ENCODE peak calls at places on chromosomes 1 and 21, in five cellular contexts. H, X, W, Q and D are unnamed samples.

GRCh38 chr1:183881387-183882084 is 76.6 kb downstream of the RGL1 start:
- DNase-seq in Q (peak; percentile 80), W (no peak), H (no peak), X (peak; percentile 13), D (no peak)

GRCh38 chr1:215132156-215132555 is 49.6 kb downstream of the KCNK2 start:
- DNase-seq in H (no peak), Q (no peak), W (no peak), X (no peak), D (no peak)

GRCh38 chr1:116956378-116956777 is 45.2 kb upstream of the CD101 start:
- DNase-seq in W (no peak), H (no peak), Q (no peak), X (no peak), D (no peak)

GRCh38 chr1:236044346-236044745 is 20.5 kb downstream of the NID1 start:
- DNase-seq in X (no peak), H (no peak), W (no peak), Q (no peak), D (no peak)

GRCh38 chr1:23581219-23581618 is 21.9 kb upstream of the ID3 start:
- DNase-seq in Q (no peak), W (no peak), H (no peak), X (no peak), D (no peak)

GRCh38 chr1:8825985-8826481 is 8.6 kb upstream of the RERE start:
- DNase-seq in Q (no peak), X (no peak), H (no peak), W (no peak), D (no peak)

GRCh38 chr21:36030581-36031189 is 29.6 kb downstream of the SETD4 start:
- DNase-seq in W (no peak), H (no peak), X (no peak), Q (no peak), D (no peak)

GRCh38 chr1:56197946-56198345 is 381.4 kb downstream of the PLPP3 start:
- DNase-seq in X (no peak), H (no peak), W (no peak), Q (no peak), D (no peak)

GRCh38 chr1:53350853-53351767 is 23.2 kb upstream of the LRP8 start:
- DNase-seq in X (no peak), W (no peak), Q (no peak), H (no peak), D (no peak)

GRCh38 chr1:118209648-118210047 is 24.6 kb upstream of the SPAG17 start:
- DNase-seq in X (no peak), W (no peak), H (no peak), Q (no peak), D (no peak)

GRCh38 chr1:3375256-3375655 is 79.2 kb upstream of the ARHGEF16 start:
- DNase-seq in W (no peak), X (no peak), H (no peak), Q (no peak), D (no peak)

GRCh38 chr1:34166191-34167090 is 1.4 kb upstream of the CSMD2 start:
- DNase-seq in H (no peak), Q (no peak), X (no peak), W (no peak), D (no peak)

GRCh38 chr1:107378602-107379265 is 237.9 kb downstream of the NTNG1 start:
- DNase-seq in H (no peak), X (no peak), Q (no peak), W (no peak), D (no peak)

GRCh38 chr1:207748737-207749528 is 2.9 kb upstream of the CD46 start:
- DNase-seq in X (no peak), Q (no peak), W (no peak), H (no peak), D (no peak)

GRCh38 chr1:184753608-184754478 is 815 bp downstream of the EDEM3 start:
- DNase-seq in X (no peak), H (no peak), Q (peak; percentile 57), W (peak; percentile 55), D (peak; percentile 68)

GRCh38 chr1:149932474-149932873 is 4.2 kb downstream of the MTMR11 start:
- DNase-seq in Q (no peak), X (no peak), H (no peak), W (no peak), D (no peak)

GRCh38 chr1:22141493-22141892 is 1.4 kb downstream of the WNT4 start:
- DNase-seq in Q (no peak), W (no peak), X (no peak), H (no peak), D (no peak)

GRCh38 chr1:235468970-235469369 is 35.3 kb downstream of the B3GALNT2 start:
- DNase-seq in W (no peak), H (no peak), X (peak; percentile 31), Q (no peak), D (no peak)

GRCh38 chr1:24849653-24850295 is 80.3 kb downstream of the RUNX3 start:
- DNase-seq in H (no peak), X (no peak), W (peak; percentile 44), Q (peak; percentile 59), D (peak; percentile 48)

GRCh38 chr1:5370321-5370720 is 621.9 kb downstream of the NPHP4 start:
- DNase-seq in W (no peak), X (no peak), H (no peak), Q (no peak), D (peak; percentile 39)

GRCh38 chr1:66323958-66324357 is 210.0 kb upstream of the SGIP1 start:
- DNase-seq in W (no peak), Q (no peak), H (no peak), X (no peak), D (no peak)

GRCh38 chr1:112957133-112957812 is 1.3 kb upstream of the SLC16A1 start:
- DNase-seq in H (peak; percentile 80), Q (peak; percentile 37), X (peak; percentile 44), W (peak; percentile 82), D (peak; percentile 65)

GRCh38 chr1:109393602-109394233 is 4.0 kb downstream of the SORT1 start:
- DNase-seq in W (no peak), Q (no peak), H (no peak), X (no peak), D (no peak)

GRCh38 chr1:115888976-115889375 is 48.0 kb upstream of the NHLH2 start:
- DNase-seq in W (no peak), Q (peak; percentile 55), X (no peak), H (no peak), D (no peak)

GRCh38 chr1:52727114-52727586 is 897 bp downstream of the ZYG11B start:
- DNase-seq in H (no peak), W (no peak), X (peak; percentile 10), Q (no peak), D (peak; percentile 11)

GRCh38 chr1:58859769-58860455 is 76.1 kb upstream of the JUN start:
- DNase-seq in X (no peak), W (no peak), H (no peak), Q (no peak), D (no peak)

GRCh38 chr1:74652711-74653131 is 20.9 kb downstream of the ERICH3 start:
- DNase-seq in Q (peak; percentile 6), W (peak; percentile 14), X (no peak), H (peak; percentile 53), D (no peak)

GRCh38 chr1:88327391-88328267 is 356.4 kb upstream of the PKN2 start:
- DNase-seq in W (no peak), H (no peak), Q (peak; percentile 78), X (peak; percentile 18), D (no peak)

GRCh38 chr1:241485554-241485992 is 34.0 kb downstream of the FH start:
- DNase-seq in H (peak; percentile 16), W (peak; percentile 32), Q (peak; percentile 8), X (peak; percentile 13), D (peak; percentile 11)

GRCh38 chr1:174954686-174955669 is 44.8 kb upstream of the CACYBP start:
- DNase-seq in W (no peak), Q (no peak), X (no peak), H (no peak), D (no peak)

GRCh38 chr1:154326546-154327465 is 1.5 kb downstream of the ATP8B2 start:
- DNase-seq in X (no peak), H (no peak), W (no peak), Q (no peak), D (peak; percentile 49)

GRCh38 chr1:212752256-212752933 is 39.2 kb downstream of the NSL1 start:
- DNase-seq in Q (no peak), H (no peak), X (no peak), W (no peak), D (no peak)

GRCh38 chr1:32933742-32934322 is 30.8 kb downstream of the RNF19B start:
- DNase-seq in Q (peak; percentile 85), X (peak; percentile 38), W (no peak), H (no peak), D (no peak)

GRCh38 chr1:32939655-32940371 is 24.8 kb downstream of the RNF19B start:
- DNase-seq in W (no peak), X (no peak), Q (peak; percentile 48), H (no peak), D (peak; percentile 77)

GRCh38 chr1:32931760-32932159 is 30.6 kb upstream of the TMEM54 start:
- DNase-seq in W (no peak), X (no peak), H (no peak), Q (no peak), D (no peak)

GRCh38 chr1:32937061-32937460 is 27.5 kb downstream of the RNF19B start:
- DNase-seq in H (no peak), W (no peak), Q (no peak), X (no peak), D (no peak)
- TF ChIP-seq CTCF in H (no peak), W (no peak), Q (no peak), X (no peak), D (no peak)

GRCh38 chr21:25626752-25627151 is 12.3 kb upstream of the JAM2 start:
- DNase-seq in Q (peak; percentile 22), X (no peak), H (no peak), W (no peak), D (no peak)
- TF ChIP-seq CTCF in Q (no peak), X (no peak), H (no peak), W (no peak), D (no peak)

DNA sequence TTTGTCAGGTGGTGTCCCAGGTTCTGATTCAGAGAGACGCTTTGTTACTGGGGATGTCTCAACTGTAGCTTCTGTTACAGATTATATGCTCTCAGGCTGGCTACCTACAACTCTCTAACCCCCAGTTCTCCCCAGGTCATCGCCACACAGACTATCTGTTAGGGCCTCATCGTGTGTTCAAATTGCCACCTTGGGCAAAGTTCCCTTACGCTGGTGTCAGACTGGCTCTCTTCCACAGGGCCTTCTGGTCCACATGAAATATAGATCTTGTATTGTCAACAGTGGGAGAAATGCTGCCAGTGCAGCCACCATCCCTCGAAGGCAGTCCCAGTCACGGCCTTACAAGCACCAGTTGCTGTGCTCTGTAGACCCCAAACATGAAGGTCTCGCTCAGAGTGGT is 15.3 kb downstream of the FMO4 start:
- DNase-seq in X (no peak), Q (no peak), W (no peak), H (no peak), D (no peak)
- TF ChIP-seq CTCF in X (no peak), Q (no peak), W (no peak), H (no peak), D (no peak)

DNA sequence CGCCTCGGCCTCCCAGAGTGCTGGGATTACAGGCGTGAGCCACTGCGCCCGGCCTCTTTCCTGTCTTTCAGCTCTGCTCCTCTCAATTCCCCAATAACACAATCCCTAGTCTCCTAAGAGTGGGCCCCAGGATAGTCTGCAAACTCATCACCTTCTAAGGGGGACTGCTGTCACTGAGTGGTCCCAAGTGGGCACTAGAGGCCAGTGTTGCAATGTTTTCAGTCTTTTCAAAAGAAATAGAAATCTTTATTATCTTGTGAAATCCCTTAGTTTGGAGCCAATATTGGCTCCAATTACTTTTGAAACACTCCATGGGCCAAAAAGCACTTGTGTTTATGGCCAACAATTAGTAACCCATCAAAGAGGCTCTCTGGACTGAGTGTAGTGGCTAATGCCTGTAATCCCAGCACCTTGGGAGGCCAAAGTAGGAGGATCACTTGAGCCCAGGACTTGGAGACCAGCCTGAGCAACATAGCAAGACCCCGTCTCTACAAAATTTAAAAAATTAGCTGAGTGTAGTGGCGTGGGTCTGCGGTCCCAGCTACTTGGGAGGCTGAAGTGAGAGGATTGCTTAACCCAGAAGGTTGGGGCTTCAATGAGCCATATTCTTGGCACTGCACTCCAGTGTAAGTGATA is 28.6 kb upstream of the ZNF697 start:
- DNase-seq in W (no peak), X (no peak), Q (no peak), H (no peak), D (no peak)
- TF ChIP-seq CTCF in W (no peak), X (no peak), Q (peak; percentile 35), H (no peak), D (no peak)